ENCODE peak calls at places on chromosomes 12 and 14, in ten cellular contexts. Z is fibroblast of lung, K is thoracic aorta, F is stomach, E is left ventricle myocardium inferior, W is testis, X is GM12878, G is tibial artery, Q is MM.1S, Y is psoas muscle. U is an unnamed sample.

GRCh38 chr12:22285871-22286270 is 48.6 kb downstream of the ST8SIA1 start:
- DNase-seq in G (no peak), K (no peak), Q (no peak), Y (no peak), Z (no peak), F (no peak), W (no peak), E (no peak), X (no peak), U (no peak)

GRCh38 chr14:104218361-104219180 is 80.2 kb downstream of the KIF26A start:
- DNase-seq in Q (no peak), X (no peak), Z (no peak), E (peak; percentile 10), F (no peak), K (no peak), W (no peak), G (no peak), Y (peak; percentile 6), U (no peak)

GRCh38 chr14:71244341-71244740 is 337.1 kb downstream of the PCNX1 start:
- DNase-seq in X (no peak), W (no peak), K (no peak), Z (no peak), G (no peak), E (no peak), F (no peak), Y (no peak), Q (no peak), U (no peak)

GRCh38 chr12:48489012-48489411 is 6.7 kb downstream of the C12orf54 start:
- DNase-seq in G (no peak), W (no peak), Q (no peak), Z (no peak), K (no peak), Y (no peak), E (no peak), X (peak; percentile 45), F (no peak), U (no peak)

GRCh38 chr12:125014526-125014925 is 21.1 kb downstream of the BRI3BP start:
- DNase-seq in E (no peak), F (no peak), X (no peak), Y (no peak), K (no peak), Z (no peak), G (no peak), Q (no peak), W (no peak), U (no peak)

GRCh38 chr12:57182918-57183575 is 33.5 kb upstream of the NXPH4 start:
- DNase-seq in X (peak; percentile 15), W (peak; percentile 85), Y (peak; percentile 73), Q (peak; percentile 78), K (no peak), F (peak; percentile 85), E (peak; percentile 72), Z (peak; percentile 65), G (peak; percentile 81), U (peak; percentile 85)

GRCh38 chr12:24778486-24779304 is 170.2 kb downstream of the BCAT1 start:
- DNase-seq in F (no peak), W (no peak), E (no peak), Z (peak; percentile 80), Q (peak; percentile 41), K (no peak), Y (no peak), X (peak; percentile 8), G (no peak), U (no peak)

GRCh38 chr14:90495357-90496276 is 98.8 kb downstream of the CALM1 start:
- DNase-seq in Y (no peak), K (no peak), F (peak; percentile 64), X (no peak), E (no peak), W (peak; percentile 84), Z (peak; percentile 75), G (peak; percentile 66), Q (peak; percentile 45), U (peak; percentile 25)

GRCh38 chr12:45729233-45730115 is at the start of gene ARID2:
- DNase-seq in G (peak; percentile 84), Z (peak; percentile 81), F (peak; percentile 67), Q (peak; percentile 82), X (no peak), W (peak; percentile 62), E (peak; percentile 73), Y (peak; percentile 73), K (no peak), U (peak; percentile 51)

GRCh38 chr14:65352964-65353530 is 59.5 kb upstream of the FUT8 start:
- DNase-seq in W (no peak), Z (no peak), F (peak; percentile 50), G (no peak), E (no peak), X (no peak), K (no peak), Q (peak; percentile 52), Y (no peak), U (no peak)

GRCh38 chr12:39103552-39104165 is 198.3 kb upstream of the CPNE8 start:
- DNase-seq in G (no peak), Q (peak; percentile 59), F (no peak), X (peak; percentile 15), E (no peak), K (no peak), Y (no peak), Z (peak; percentile 11), W (peak; percentile 19), U (no peak)

GRCh38 chr12:27682534-27682933 is 13.7 kb upstream of the REP15 start:
- DNase-seq in E (no peak), F (no peak), G (no peak), W (no peak), Z (peak; percentile 15), K (no peak), X (no peak), Q (no peak), Y (no peak), U (no peak)

GRCh38 chr12:104056419-104056972 is 6.5 kb upstream of the GLT8D2 start:
- DNase-seq in F (no peak), X (no peak), K (no peak), E (no peak), G (no peak), W (no peak), Q (no peak), Y (no peak), Z (peak; percentile 51), U (no peak)

GRCh38 chr12:42915426-42915825 is 325.9 kb upstream of the PRICKLE1 start:
- DNase-seq in W (no peak), K (no peak), Y (no peak), X (no peak), Q (no peak), F (no peak), E (no peak), Z (no peak), G (no peak), U (no peak)

GRCh38 chr14:53151867-53152626 is 1.1 kb downstream of the DDHD1 start:
- DNase-seq in W (peak; percentile 60), Q (peak; percentile 35), K (no peak), F (peak; percentile 55), X (no peak), E (peak; percentile 54), G (peak; percentile 73), Z (peak; percentile 41), Y (peak; percentile 58), U (peak; percentile 61)

GRCh38 chr12:49331360-49332222 is 5.4 kb downstream of the C1QL4 start:
- DNase-seq in G (peak; percentile 81), E (peak; percentile 57), Z (peak; percentile 83), X (no peak), K (no peak), Y (peak; percentile 70), Q (no peak), W (peak; percentile 85), F (peak; percentile 73), U (no peak)

GRCh38 chr14:63496837-63497400 is 46.3 kb downstream of the PPP2R5E start:
- DNase-seq in Q (no peak), Z (no peak), K (no peak), G (no peak), E (no peak), X (no peak), W (no peak), F (no peak), Y (no peak), U (no peak)

GRCh38 chr14:63487724-63488123 is 55.5 kb downstream of the PPP2R5E start:
- DNase-seq in X (no peak), Z (no peak), G (no peak), W (no peak), Q (no peak), K (no peak), F (no peak), Y (no peak), E (no peak), U (no peak)

GRCh38 chr14:63492391-63492790 is 50.8 kb downstream of the PPP2R5E start:
- DNase-seq in K (no peak), Y (no peak), Q (no peak), Z (peak; percentile 37), G (no peak), X (no peak), F (no peak), E (no peak), W (no peak), U (no peak)

GRCh38 chr14:63493246-63493645 is 49.9 kb downstream of the PPP2R5E start:
- DNase-seq in Q (no peak), Y (no peak), K (no peak), X (no peak), E (no peak), F (no peak), Z (peak; percentile 43), W (no peak), G (no peak), U (no peak)
- TF ChIP-seq CTCF in Q (no peak), Y (no peak), K (no peak), X (peak; percentile 11), E (no peak), F (no peak), Z (peak; percentile 21), W (no peak), G (no peak), U (no peak)

GRCh38 chr12:106123551-106123991 is 15.2 kb downstream of the NUAK1 start:
- DNase-seq in F (no peak), Y (peak; percentile 81), X (no peak), Q (no peak), K (no peak), E (peak; percentile 67), G (peak; percentile 89), W (no peak), Z (peak; percentile 42), U (no peak)
- H3K27ac ChIP-seq in F (peak overlapping the region; percentile 1), Y (peak overlapping the region; percentile 82), X (no peak overlapping the region), Q (no peak overlapping the region), K (peak overlapping the region; percentile 78), E (peak overlapping the region; percentile 98), G (peak overlapping the region; percentile 98), W (no peak overlapping the region), Z (no peak overlapping the region), U (no peak overlapping the region)

DNA sequence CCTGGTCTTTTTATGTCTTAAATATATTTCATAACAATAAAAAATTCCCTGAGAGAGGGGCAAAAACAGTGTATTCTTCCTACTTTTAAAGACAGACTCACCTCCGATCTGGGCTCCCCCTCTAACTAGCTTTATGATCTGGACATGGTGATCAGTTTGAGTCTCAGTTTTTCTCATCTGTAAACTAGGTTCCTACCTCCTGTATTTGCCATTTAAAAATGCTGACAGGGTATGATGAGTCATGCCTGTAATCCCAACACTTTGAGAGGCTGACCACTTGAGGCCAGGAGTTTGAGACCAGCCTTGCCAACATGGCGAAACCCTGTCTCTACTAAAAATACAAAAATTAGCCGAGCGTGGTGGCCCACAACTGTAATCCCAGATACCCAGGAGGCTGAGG is 114.8 kb upstream of the LHX5 start:
- DNase-seq in K (no peak), Q (no peak), E (no peak), W (no peak), X (no peak), Z (no peak), Y (no peak), G (peak; percentile 9), F (no peak), U (no peak)
- H3K27me3 ChIP-seq in K (no peaks in the 10 kb centered on the region), Q (no peaks in the 10 kb centered on the region), E (peaks cover 94% of the 10 kb centered on the region), W (no peaks in the 10 kb centered on the region), X (no peaks in the 10 kb centered on the region), Z (no peaks in the 10 kb centered on the region), Y (peaks cover 6% of the 10 kb centered on the region), G (peaks cover 19% of the 10 kb centered on the region), F (peaks cover 9% of the 10 kb centered on the region), U (peaks cover 11% of the 10 kb centered on the region)

GRCh38 chr12:112894128-112894527 is 12.6 kb upstream of the OAS1 start:
- DNase-seq in K (no peak), Z (no peak), E (no peak), Q (peak; percentile 25), W (no peak), Y (no peak), G (no peak), F (no peak), X (no peak), U (no peak)
- TF ChIP-seq CTCF in K (no peak), Z (no peak), E (no peak), Q (no peak), W (no peak), Y (no peak), G (no peak), F (no peak), X (no peak), U (no peak)